ENCODE peak calls at places on chromosomes 4 and X, in eight cellular contexts. One of them, this sample, is unnamed.

GRCh38 chrX:140664939-140665338 is 44.6 kb upstream of the LINC00632 start:
- DNase-seq in AG08396: no peak
- DNase-seq in lung: no peak
- DNase-seq in DMS153: no peak
- DNase-seq in hypothalamus: no peak
- DNase-seq in lung microvascular endothelial cell: peak; percentile 50
- DNase-seq in M059J: peak; percentile 38
- DNase-seq in substantia nigra: no peak
- DNase-seq in this sample: peak; percentile 2

GRCh38 chr4:103011378-103012025 is 8.0 kb downstream of the SLC9B1 start:
- DNase-seq in AG08396: no peak
- DNase-seq in lung: peak; percentile 56
- DNase-seq in DMS153: no peak
- DNase-seq in hypothalamus: no peak
- DNase-seq in lung microvascular endothelial cell: no peak
- DNase-seq in M059J: peak; percentile 66
- DNase-seq in substantia nigra: no peak
- DNase-seq in this sample: no peak

GRCh38 chr4:123198706-123199105 is 197.9 kb upstream of the SPRY1 start:
- DNase-seq in AG08396: no peak
- DNase-seq in lung: no peak
- DNase-seq in DMS153: no peak
- DNase-seq in hypothalamus: no peak
- DNase-seq in lung microvascular endothelial cell: no peak
- DNase-seq in M059J: peak; percentile 1
- DNase-seq in substantia nigra: no peak
- DNase-seq in this sample: no peak

GRCh38 chrX:27660878-27661277 is 70.7 kb downstream of the DCAF8L2 start:
- DNase-seq in AG08396: no peak
- DNase-seq in lung: no peak
- DNase-seq in DMS153: no peak
- DNase-seq in hypothalamus: no peak
- DNase-seq in lung microvascular endothelial cell: no peak
- DNase-seq in M059J: no peak
- DNase-seq in substantia nigra: no peak
- DNase-seq in this sample: no peak

GRCh38 chr4:2535386-2536192 is 858 bp upstream of the FAM193A start:
- DNase-seq in AG08396: no peak
- DNase-seq in lung: peak; percentile 64
- DNase-seq in DMS153: no peak
- DNase-seq in hypothalamus: peak; percentile 49
- DNase-seq in lung microvascular endothelial cell: peak; percentile 53
- DNase-seq in M059J: no peak
- DNase-seq in substantia nigra: no peak
- DNase-seq in this sample: no peak

GRCh38 chr4:8916251-8916913 is 44.7 kb upstream of the HMX1 start:
- DNase-seq in AG08396: no peak
- DNase-seq in lung: no peak
- DNase-seq in DMS153: no peak
- DNase-seq in hypothalamus: no peak
- DNase-seq in lung microvascular endothelial cell: no peak
- DNase-seq in M059J: no peak
- DNase-seq in substantia nigra: no peak
- DNase-seq in this sample: no peak

GRCh38 chrX:136950206-136950605 is 69.7 kb upstream of the RBMX start:
- DNase-seq in AG08396: no peak
- DNase-seq in lung: no peak
- DNase-seq in DMS153: no peak
- DNase-seq in hypothalamus: no peak
- DNase-seq in lung microvascular endothelial cell: no peak
- DNase-seq in M059J: no peak
- DNase-seq in substantia nigra: no peak
- DNase-seq in this sample: no peak

GRCh38 chr4:14856076-14856926 is 146.0 kb upstream of the CPEB2 start:
- DNase-seq in AG08396: peak; percentile 83
- DNase-seq in lung: peak; percentile 85
- DNase-seq in DMS153: no peak
- DNase-seq in hypothalamus: no peak
- DNase-seq in lung microvascular endothelial cell: no peak
- DNase-seq in M059J: peak; percentile 98
- DNase-seq in substantia nigra: no peak
- DNase-seq in this sample: peak; percentile 97

GRCh38 chr4:23324291-23324690 is 565.6 kb downstream of the PPARGC1A start:
- DNase-seq in AG08396: no peak
- DNase-seq in lung: no peak
- DNase-seq in DMS153: no peak
- DNase-seq in hypothalamus: no peak
- DNase-seq in lung microvascular endothelial cell: no peak
- DNase-seq in M059J: peak; percentile 96
- DNase-seq in substantia nigra: no peak
- DNase-seq in this sample: no peak

GRCh38 chr4:143559757-143560147 is 46.2 kb downstream of the SMARCA5 start:
- DNase-seq in AG08396: no peak
- DNase-seq in lung: no peak
- DNase-seq in DMS153: peak; percentile 19
- DNase-seq in hypothalamus: no peak
- DNase-seq in lung microvascular endothelial cell: no peak
- DNase-seq in M059J: no peak
- DNase-seq in substantia nigra: no peak
- DNase-seq in this sample: no peak

GRCh38 chr4:116387942-116388474 is 697.4 kb downstream of the TRAM1L1 start:
- DNase-seq in AG08396: no peak
- DNase-seq in lung: no peak
- DNase-seq in DMS153: no peak
- DNase-seq in hypothalamus: no peak
- DNase-seq in lung microvascular endothelial cell: no peak
- DNase-seq in M059J: no peak
- DNase-seq in substantia nigra: no peak
- DNase-seq in this sample: no peak

GRCh38 chrX:13717697-13718483 is 16.5 kb downstream of the TRAPPC2 start:
- DNase-seq in AG08396: peak; percentile 24
- DNase-seq in lung: no peak
- DNase-seq in DMS153: no peak
- DNase-seq in hypothalamus: no peak
- DNase-seq in lung microvascular endothelial cell: no peak
- DNase-seq in M059J: peak; percentile 35
- DNase-seq in substantia nigra: no peak
- DNase-seq in this sample: peak; percentile 3

GRCh38 chrX:131729295-131729694 is 185.4 kb downstream of the OR13H1 start:
- DNase-seq in AG08396: peak; percentile 54
- DNase-seq in lung: peak; percentile 87
- DNase-seq in DMS153: no peak
- DNase-seq in hypothalamus: peak; percentile 80
- DNase-seq in lung microvascular endothelial cell: peak; percentile 94
- DNase-seq in M059J: no peak
- DNase-seq in substantia nigra: peak; percentile 79
- DNase-seq in this sample: no peak

GRCh38 chr4:79697444-79697843 is 289.4 kb upstream of the GK2 start:
- DNase-seq in AG08396: no peak
- DNase-seq in lung: no peak
- DNase-seq in DMS153: no peak
- DNase-seq in hypothalamus: no peak
- DNase-seq in lung microvascular endothelial cell: no peak
- DNase-seq in M059J: no peak
- DNase-seq in substantia nigra: no peak
- DNase-seq in this sample: no peak

GRCh38 chr4:78312989-78313753 is 238.4 kb upstream of the ANXA3 start:
- DNase-seq in AG08396: no peak
- DNase-seq in lung: no peak
- DNase-seq in DMS153: no peak
- DNase-seq in hypothalamus: no peak
- DNase-seq in lung microvascular endothelial cell: no peak
- DNase-seq in M059J: no peak
- DNase-seq in substantia nigra: no peak
- DNase-seq in this sample: no peak

GRCh38 chrX:21757960-21758359 is at the start of gene SMPX:
- DNase-seq in AG08396: no peak
- DNase-seq in lung: no peak
- DNase-seq in DMS153: no peak
- DNase-seq in hypothalamus: no peak
- DNase-seq in lung microvascular endothelial cell: no peak
- DNase-seq in M059J: no peak
- DNase-seq in substantia nigra: no peak
- DNase-seq in this sample: no peak

GRCh38 chrX:53429755-53430154 is 4.4 kb downstream of the HSD17B10 start:
- DNase-seq in AG08396: no peak
- DNase-seq in lung: no peak
- DNase-seq in DMS153: no peak
- DNase-seq in hypothalamus: no peak
- DNase-seq in lung microvascular endothelial cell: no peak
- DNase-seq in M059J: no peak
- DNase-seq in substantia nigra: no peak
- DNase-seq in this sample: no peak

GRCh38 chrX:19805054-19805690 is 82.2 kb downstream of the SH3KBP1 start:
- DNase-seq in AG08396: no peak
- DNase-seq in lung: no peak
- DNase-seq in DMS153: no peak
- DNase-seq in hypothalamus: peak; percentile 5
- DNase-seq in lung microvascular endothelial cell: no peak
- DNase-seq in M059J: no peak
- DNase-seq in substantia nigra: no peak
- DNase-seq in this sample: no peak

GRCh38 chr4:150960818-150961217 is 54.3 kb downstream of the LRBA start:
- DNase-seq in AG08396: peak; percentile 53
- DNase-seq in lung: no peak
- DNase-seq in DMS153: no peak
- DNase-seq in hypothalamus: no peak
- DNase-seq in lung microvascular endothelial cell: peak; percentile 35
- DNase-seq in M059J: peak; percentile 15
- DNase-seq in substantia nigra: no peak
- DNase-seq in this sample: peak; percentile 9

GRCh38 chrX:85444613-85445012 is 65.1 kb upstream of the POF1B start:
- DNase-seq in AG08396: no peak
- DNase-seq in lung: no peak
- DNase-seq in DMS153: no peak
- DNase-seq in hypothalamus: no peak
- DNase-seq in lung microvascular endothelial cell: no peak
- DNase-seq in M059J: no peak
- DNase-seq in substantia nigra: no peak
- DNase-seq in this sample: no peak

This sample was measured in HCEC 1CT.